ENCODE peak calls at places on chromosomes 2 and 18, in nine cellular contexts. N is GM20000, Q is left lung, J is astrocyte, H is heart left ventricle, C is progenitor cell of endocrine pancreas, E is GM12864, B is AG09319, L is mesothelial cell of epicardium. X is an unnamed sample.

GRCh38 chr18:26440644-26441043 is 107.7 kb downstream of the KCTD1 start:
- DNase-seq in N (no peak), Q (no peak), J (no peak), H (no peak), C (no peak), E (no peak), B (no peak), L (no peak), X (no peak)

GRCh38 chr18:8990276-8991031 is 112.0 kb upstream of the NDUFV2 start:
- DNase-seq in N (no peak), Q (no peak), J (peak), H (peak), C (no peak), E (no peak), B (peak), L (no peak), X (no peak)

GRCh38 chr2:215140166-215140707 is 1.8 kb upstream of the ABCA12 start:
- DNase-seq in N (no peak), Q (no peak), J (no peak), H (no peak), C (no peak), E (no peak), B (no peak), L (no peak), X (no peak)

GRCh38 chr2:99974966-99975365 is 167.4 kb downstream of the AFF3 start:
- DNase-seq in N (no peak), Q (no peak), J (peak), H (no peak), C (no peak), E (no peak), B (peak), L (no peak), X (no peak)

GRCh38 chr2:1546901-1547300 is 133.6 kb downstream of the TPO start:
- DNase-seq in N (no peak), Q (peak), J (no peak), H (no peak), C (no peak), E (no peak), B (no peak), L (no peak), X (no peak)

GRCh38 chr2:103788875-103789715 is 1027.3 kb downstream of the TMEM182 start:
- DNase-seq in N (no peak), Q (no peak), J (peak), H (peak), C (no peak), E (no peak), B (no peak), L (peak), X (no peak)

GRCh38 chr2:240254337-240255164 is 114.1 kb upstream of the OTOS start:
- DNase-seq in N (no peak), Q (no peak), J (no peak), H (no peak), C (no peak), E (no peak), B (no peak), L (no peak), X (no peak)

GRCh38 chr2:231138699-231139098 is 13.9 kb upstream of the HTR2B start:
- DNase-seq in N (no peak), Q (no peak), J (no peak), H (no peak), C (no peak), E (no peak), B (no peak), L (no peak), X (no peak)

GRCh38 chr2:110105608-110106467 is 9.8 kb downstream of the MALL start:
- DNase-seq in N (no peak), Q (no peak), J (peak), H (no peak), C (no peak), E (no peak), B (no peak), L (no peak), X (no peak)

GRCh38 chr18:59011786-59012185 is 127.9 kb upstream of the SEC11C start:
- DNase-seq in N (no peak), Q (no peak), J (no peak), H (no peak), C (no peak), E (no peak), B (no peak), L (peak), X (no peak)

GRCh38 chr2:180519276-180519675 is 461.1 kb upstream of the UBE2E3 start:
- DNase-seq in N (no peak), Q (no peak), J (peak), H (no peak), C (no peak), E (no peak), B (no peak), L (no peak), X (no peak)

GRCh38 chr18:62531078-62531477 is 8.3 kb downstream of the ZCCHC2 start:
- DNase-seq in N (no peak), Q (no peak), J (no peak), H (no peak), C (no peak), E (no peak), B (no peak), L (no peak), X (no peak)

GRCh38 chr2:227295806-227296205 is 29.2 kb upstream of the MFF start:
- DNase-seq in N (no peak), Q (no peak), J (no peak), H (no peak), C (no peak), E (no peak), B (no peak), L (no peak), X (no peak)

GRCh38 chr2:172863341-172863740 is 127.7 kb downstream of the RAPGEF4 start:
- DNase-seq in N (no peak), Q (no peak), J (no peak), H (no peak), C (no peak), E (no peak), B (no peak), L (no peak), X (no peak)

GRCh38 chr18:6881034-6881800 is 151.7 kb downstream of the ARHGAP28 start:
- DNase-seq in N (no peak), Q (no peak), J (peak), H (no peak), C (no peak), E (no peak), B (peak), L (no peak), X (no peak)

GRCh38 chr2:65639156-65639876 is 206.9 kb upstream of the SPRED2 start:
- DNase-seq in N (no peak), Q (no peak), J (peak), H (no peak), C (no peak), E (no peak), B (no peak), L (no peak), X (no peak)

GRCh38 chr2:74349889-74350288 is 6.7 kb upstream of the SLC4A5 start:
- DNase-seq in N (no peak), Q (no peak), J (no peak), H (no peak), C (no peak), E (no peak), B (no peak), L (no peak), X (peak)

GRCh38 chr2:168343586-168343985 is 96.2 kb upstream of the STK39 start:
- DNase-seq in N (no peak), Q (no peak), J (peak), H (no peak), C (no peak), E (no peak), B (no peak), L (no peak), X (no peak)

GRCh38 chr2:235699576-235699975 is 205.7 kb downstream of the AGAP1 start:
- DNase-seq in N (no peak), Q (no peak), J (no peak), H (no peak), C (no peak), E (no peak), B (no peak), L (no peak), X (no peak)
- TF ChIP-seq CTCF in N (no peak), Q (no peak), J (no peak), H (no peak), C (no peak), E (no peak), B (no peak), L (no peak), X (no peak)

GRCh38 chr2:174444761-174445160 is 42.1 kb downstream of the GPR155 start:
- DNase-seq in N (no peak), Q (no peak), J (no peak), H (no peak), C (no peak), E (no peak), B (no peak), L (no peak), X (no peak)
- TF ChIP-seq CTCF in N (no peak), Q (no peak), J (no peak), H (no peak), C (no peak), E (no peak), B (no peak), L (no peak), X (no peak)

GRCh38 chr18:3368193-3368592 is 81.8 kb upstream of the TGIF1 start:
- DNase-seq in N (no peak), Q (no peak), J (peak), H (no peak), C (no peak), E (no peak), B (peak), L (no peak), X (no peak)

GRCh38 chr18:3367491-3368091 is 82.4 kb upstream of the TGIF1 start:
- DNase-seq in N (no peak), Q (no peak), J (peak), H (no peak), C (no peak), E (no peak), B (no peak), L (no peak), X (no peak)
- TF ChIP-seq CTCF in N (no peak), Q (no peak), J (no peak), H (no peak), C (no peak), E (no peak), B (no peak), L (no peak), X (no peak)

DNA sequence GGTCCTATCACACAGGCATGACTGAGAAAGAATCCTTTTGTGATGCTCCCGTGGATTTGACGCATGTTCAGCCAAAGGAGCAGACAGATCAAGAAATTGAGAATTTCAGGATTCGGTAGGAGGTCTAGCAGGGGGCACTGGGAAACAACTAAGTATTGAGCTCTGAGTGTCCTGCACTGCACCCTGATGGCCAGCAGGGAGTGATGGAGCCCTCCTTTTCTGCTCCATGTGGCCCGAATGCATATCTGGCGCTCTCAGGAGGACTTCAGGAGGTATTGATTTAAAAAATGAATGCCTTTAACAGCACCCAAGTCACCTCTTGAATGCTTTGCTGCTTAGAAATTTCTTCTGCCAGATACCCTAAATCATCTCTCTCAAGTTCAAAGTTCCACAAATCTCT is 58.0 kb downstream of the ZNF519 start:
- DNase-seq in N (no peak), Q (no peak), J (no peak), H (no peak), C (no peak), E (no peak), B (no peak), L (no peak), X (no peak)
- TF ChIP-seq CTCF in N (no peak), Q (no peak), J (no peak), H (no peak), C (peak), E (peak), B (no peak), L (no peak), X (no peak)

GRCh38 chr2:6773007-6773693 is 92.6 kb downstream of the CMPK2 start:
- DNase-seq in N (peak), Q (peak), J (peak), H (peak), C (peak), E (no peak), B (no peak), L (peak), X (peak)
- TF ChIP-seq CTCF in N (peak), Q (peak), J (peak), H (peak), C (peak), E (peak), B (peak), L (peak), X (peak)

GRCh38 chr2:120253021-120253882 is 600 bp downstream of the RALB start:
- DNase-seq in N (no peak), Q (peak), J (peak), H (peak), C (peak), E (no peak), B (peak), L (peak), X (peak)
- TF ChIP-seq CTCF in N (peak), Q (peak), J (no peak), H (peak), C (peak), E (peak), B (peak), L (no peak), X (peak)

GRCh38 chr18:49727816-49728215 is 85.5 kb downstream of the ACAA2 start:
- DNase-seq in N (no peak), Q (no peak), J (no peak), H (no peak), C (no peak), E (no peak), B (no peak), L (no peak), X (no peak)

GRCh38 chr18:49725809-49726514 is 87.4 kb downstream of the ACAA2 start:
- DNase-seq in N (no peak), Q (peak), J (peak), H (peak), C (no peak), E (no peak), B (peak), L (peak), X (no peak)

GRCh38 chr18:49730951-49731391 is 82.4 kb downstream of the ACAA2 start:
- DNase-seq in N (no peak), Q (no peak), J (no peak), H (no peak), C (no peak), E (no peak), B (no peak), L (no peak), X (no peak)

GRCh38 chr18:49726564-49726963 is 86.8 kb downstream of the ACAA2 start:
- DNase-seq in N (no peak), Q (no peak), J (no peak), H (no peak), C (no peak), E (no peak), B (no peak), L (no peak), X (no peak)

GRCh38 chr18:49728542-49728941 is 84.8 kb downstream of the ACAA2 start:
- DNase-seq in N (peak), Q (no peak), J (no peak), H (no peak), C (no peak), E (no peak), B (no peak), L (no peak), X (no peak)
- TF ChIP-seq CTCF in N (peak), Q (peak), J (peak), H (peak), C (peak), E (peak), B (peak), L (peak), X (peak)

X was measured in CD14-positive monocyte.